ENCODE peak calls at places on chromosomes 1 and 21, in five cellular contexts. C is A549, K is RWPE1, N is PC-9, T is endodermal cell. O is an unnamed sample.

GRCh38 chr1:228313536-228314277 is 92.9 kb downstream of the TRIM11 start:
- DNase-seq in T (peak), C (no peak), K (no peak), N (no peak), O (peak)

GRCh38 chr1:90712931-90713618 is 4.0 kb downstream of the BARHL2 start:
- DNase-seq in T (peak), K (no peak), C (no peak), N (no peak), O (no peak)

GRCh38 chr21:15276243-15276642 is 211.4 kb upstream of the NRIP1 start:
- DNase-seq in K (no peak), T (no peak), C (no peak), N (no peak), O (no peak)

GRCh38 chr1:57377731-57378139 is 46.1 kb downstream of the DAB1 start:
- DNase-seq in K (no peak), N (no peak), T (peak), C (no peak), O (no peak)

GRCh38 chr1:77218477-77219165 is 609 bp downstream of the PIGK start:
- DNase-seq in K (peak), N (no peak), T (no peak), C (no peak), O (no peak)

GRCh38 chr1:113930499-113931161 is 1.5 kb downstream of the HIPK1 start:
- DNase-seq in N (peak), C (peak), T (peak), K (peak), O (peak)

GRCh38 chr1:86507935-86508582 is 38.8 kb upstream of the CLCA4 start:
- DNase-seq in N (no peak), K (no peak), C (peak), T (peak), O (peak)

GRCh38 chr1:87093286-87093685 is 178.9 kb downstream of the HS2ST1 start:
- DNase-seq in C (no peak), N (peak), T (no peak), K (peak), O (no peak)

GRCh38 chr1:46529031-46529630 is 22.3 kb downstream of the KNCN start:
- DNase-seq in C (no peak), N (no peak), T (no peak), K (no peak), O (no peak)

GRCh38 chr1:160522622-160523345 is at the start of gene SLAMF6:
- DNase-seq in C (no peak), K (no peak), T (no peak), N (no peak), O (no peak)

GRCh38 chr1:52054496-52055065 is 410 bp downstream of the TXNDC12 start:
- DNase-seq in T (peak), K (no peak), N (no peak), C (no peak), O (no peak)

GRCh38 chr1:50425376-50426107 is 2.3 kb upstream of the DMRTA2 start:
- DNase-seq in K (peak), C (peak), T (peak), N (no peak), O (no peak)

GRCh38 chr1:24949331-24949881 is 19.3 kb upstream of the RUNX3 start:
- DNase-seq in K (peak), T (no peak), N (no peak), C (no peak), O (no peak)

GRCh38 chr1:38785285-38786039 is 74.1 kb downstream of the RRAGC start:
- DNase-seq in K (no peak), N (no peak), T (no peak), C (no peak), O (peak)

GRCh38 chr21:39099859-39100258 is 83.4 kb downstream of the PSMG1 start:
- DNase-seq in K (no peak), T (no peak), N (no peak), C (no peak), O (no peak)

GRCh38 chr21:42819861-42820512 is 59.4 kb downstream of the WDR4 start:
- DNase-seq in C (no peak), K (no peak), T (peak), N (no peak), O (no peak)

GRCh38 chr21:35420658-35421057 is 371.6 kb upstream of the RUNX1 start:
- DNase-seq in N (no peak), T (no peak), C (no peak), K (no peak), O (no peak)

GRCh38 chr1:201585099-201585498 is 46.2 kb downstream of the NAV1 start:
- DNase-seq in N (no peak), C (no peak), K (no peak), T (no peak), O (no peak)
- H3K27ac ChIP-seq in N (no peak), C (peak), K (no peak), T (no peak), O (no peak)

DNA sequence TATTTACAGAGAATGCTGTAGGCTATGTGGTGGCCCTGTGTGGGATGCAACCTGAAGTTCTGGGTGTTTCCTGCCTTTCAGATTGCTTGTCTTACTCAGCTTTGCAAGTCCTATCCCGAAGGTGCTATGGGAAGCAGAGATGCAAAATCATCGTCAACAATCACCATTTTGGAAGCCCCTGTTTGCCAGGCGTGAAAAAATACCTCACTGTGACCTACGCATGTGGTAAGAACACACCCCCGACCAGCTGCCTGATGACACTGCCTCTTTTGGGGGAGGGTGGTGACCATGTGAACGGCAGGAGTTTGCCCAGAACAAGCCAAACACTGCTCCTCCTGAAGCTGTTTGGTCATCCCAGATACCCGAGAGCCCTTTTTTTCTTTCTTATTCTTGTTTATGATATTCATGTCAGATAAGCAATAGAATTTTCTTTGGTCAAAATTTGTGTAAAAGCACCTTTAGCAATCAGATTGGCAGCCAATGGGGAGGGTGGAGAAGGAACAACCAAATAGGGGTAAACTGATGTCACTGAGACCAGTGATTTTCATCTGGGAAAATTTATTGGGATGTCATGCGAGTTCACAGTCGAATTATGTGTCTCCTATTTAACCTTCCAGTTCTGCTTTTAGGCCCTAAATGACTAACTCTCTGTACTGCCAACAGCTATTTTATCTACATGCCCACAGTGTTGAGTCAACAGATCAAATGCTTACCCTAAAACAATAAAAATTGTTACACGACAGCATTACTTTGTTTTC is 82.6 kb downstream of the EVA1C start:
- DNase-seq in K (peak), N (peak), T (peak), C (peak), O (no peak)
- H3K27ac ChIP-seq in K (peak), N (no peak), T (no peak), C (peak), O (no peak)

GRCh38 chr1:7953850-7954609 is 7.5 kb upstream of the PARK7 start:
- DNase-seq in K (peak), N (peak), C (peak), T (peak), O (no peak)
- H3K27ac ChIP-seq in K (peak), N (peak), C (peak), T (no peak), O (no peak)

GRCh38 chr21:29316029-29316742 is 17.5 kb downstream of the BACH1 start:
- DNase-seq in T (no peak), N (no peak), K (no peak), C (no peak), O (no peak)

GRCh38 chr21:29316806-29317205 is 18.1 kb downstream of the BACH1 start:
- DNase-seq in C (no peak), K (no peak), N (no peak), T (no peak), O (no peak)

GRCh38 chr21:29311802-29312201 is 13.1 kb downstream of the BACH1 start:
- DNase-seq in C (no peak), K (no peak), T (no peak), N (no peak), O (no peak)

GRCh38 chr21:29315155-29315749 is 16.5 kb downstream of the BACH1 start:
- DNase-seq in C (no peak), T (no peak), N (no peak), K (no peak), O (no peak)

DNA sequence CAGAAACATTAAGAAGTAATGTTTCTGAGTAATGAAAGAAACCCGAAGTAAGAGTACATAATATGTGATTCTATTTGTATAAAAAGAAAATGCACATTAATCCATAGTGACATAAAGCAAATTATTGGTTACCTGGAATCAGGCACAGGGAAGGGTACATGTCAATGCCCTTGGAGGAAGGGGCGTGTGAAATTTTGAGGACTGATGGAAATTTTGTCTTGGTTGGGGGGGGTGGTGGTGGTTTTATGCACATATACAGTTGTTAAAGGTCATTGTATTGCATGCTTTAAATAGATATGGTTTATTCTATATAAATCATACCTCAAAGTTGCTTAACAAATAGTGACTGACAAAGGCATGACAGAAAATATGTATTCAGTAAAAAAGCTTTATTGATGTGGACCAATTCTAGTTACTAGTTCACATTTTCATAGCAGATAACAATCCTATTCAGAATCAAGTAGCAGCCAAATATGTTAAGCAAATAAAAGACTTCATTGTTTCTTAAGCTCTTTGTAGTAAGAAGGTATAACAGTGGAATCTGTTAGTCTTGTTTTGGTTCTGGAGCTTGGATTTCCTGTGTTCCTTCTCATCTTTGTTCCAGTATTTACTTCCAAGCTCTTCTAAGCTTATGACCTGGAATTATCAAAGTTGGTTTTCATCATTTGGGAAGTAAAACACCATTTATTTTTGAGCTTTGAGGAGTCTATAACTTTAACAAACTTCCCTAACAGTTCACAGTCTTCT is 15.1 kb downstream of the BACH1 start:
- DNase-seq in T (no peak), N (no peak), C (no peak), K (no peak), O (no peak)
- H3K27ac ChIP-seq in T (no peak), N (no peak), C (no peak), K (no peak), O (no peak)